ENCODE peak calls at places on chromosomes 1 and 21, in four cellular contexts. R, V, L and C are unnamed samples.

GRCh38 chr1:193753038-193753756 is 566.8 kb upstream of the B3GALT2 start:
- DNase-seq in R (no peak), V (no peak), L (no peak), C (no peak)

GRCh38 chr1:33382651-33383415 is 48.1 kb downstream of the PHC2 start:
- DNase-seq in R (no peak), V (no peak), L (no peak), C (no peak)

GRCh38 chr1:82628887-82629286 is 828.2 kb downstream of the ADGRL2 start:
- DNase-seq in R (no peak), V (no peak), L (no peak), C (no peak)

GRCh38 chr1:59693431-59693830 is 121.3 kb upstream of the HOOK1 start:
- DNase-seq in R (no peak), V (no peak), L (no peak), C (no peak)

GRCh38 chr1:171898956-171899355 is 57.7 kb downstream of the DNM3 start:
- DNase-seq in R (peak), V (no peak), L (no peak), C (no peak)

GRCh38 chr21:17612023-17612564 is 607 bp downstream of the BTG3 start:
- DNase-seq in R (peak), V (peak), L (peak), C (no peak)

GRCh38 chr21:14533555-14534400 is 12.3 kb downstream of the SAMSN1 start:
- DNase-seq in R (peak), V (peak), L (no peak), C (peak)

GRCh38 chr21:35050348-35051286 is 1.5 kb upstream of the RUNX1 start:
- DNase-seq in R (no peak), V (no peak), L (peak), C (no peak)

GRCh38 chr1:150798509-150798908 is 9.6 kb downstream of the CTSK start:
- DNase-seq in R (peak), V (no peak), L (peak), C (no peak)

GRCh38 chr1:228371741-228372182 is 34.9 kb downstream of the TRIM11 start:
- DNase-seq in R (no peak), V (no peak), L (no peak), C (no peak)

GRCh38 chr1:165456114-165456513 is 11.2 kb upstream of the RXRG start:
- DNase-seq in R (no peak), V (no peak), L (no peak), C (no peak)

GRCh38 chr1:21106709-21107108 is 70.0 kb downstream of the EIF4G3 start:
- DNase-seq in R (no peak), V (no peak), L (no peak), C (no peak)

GRCh38 chr1:41354956-41355355 is 6.3 kb upstream of the FOXO6 start:
- DNase-seq in R (no peak), V (no peak), L (no peak), C (no peak)

GRCh38 chr1:230292739-230293720 is 133.1 kb downstream of the PGBD5 start:
- DNase-seq in R (no peak), V (no peak), L (no peak), C (no peak)

GRCh38 chr1:211742272-211742671 is 66.9 kb upstream of the NEK2 start:
- DNase-seq in R (no peak), V (no peak), L (no peak), C (no peak)

GRCh38 chr1:19377812-19378718 is 65.9 kb downstream of the SLC66A1 start:
- DNase-seq in R (no peak), V (no peak), L (no peak), C (no peak)

GRCh38 chr1:200483491-200484143 is 73.8 kb upstream of the ZNF281 start:
- DNase-seq in R (peak), V (peak), L (peak), C (peak)

GRCh38 chr1:200753650-200754198 is 15.0 kb downstream of the CAMSAP2 start:
- DNase-seq in R (no peak), V (no peak), L (no peak), C (no peak)

GRCh38 chr1:84496498-84496897 is 9.7 kb upstream of the SPATA1 start:
- DNase-seq in R (no peak), V (no peak), L (no peak), C (no peak)

GRCh38 chr1:205054013-205054412 is 11.0 kb downstream of the CNTN2 start:
- DNase-seq in R (no peak), V (no peak), L (no peak), C (no peak)

GRCh38 chr1:25616932-25617625 is 488 bp downstream of the MAN1C1 start:
- DNase-seq in R (no peak), V (no peak), L (no peak), C (no peak)

GRCh38 chr1:178192686-178193085 is 98.8 kb downstream of the RASAL2 start:
- DNase-seq in R (peak), V (peak), L (peak), C (peak)

GRCh38 chr1:163730366-163730765 is 408.6 kb downstream of the NUF2 start:
- DNase-seq in R (peak), V (no peak), L (no peak), C (no peak)

GRCh38 chr1:82377201-82377884 is 576.6 kb downstream of the ADGRL2 start:
- DNase-seq in R (peak), V (no peak), L (no peak), C (no peak)

GRCh38 chr1:67685558-67686271 is 714 bp downstream of the GADD45A start:
- DNase-seq in R (no peak), V (peak), L (no peak), C (peak)

GRCh38 chr1:169108897-169109560 is 2.5 kb downstream of the ATP1B1 start:
- DNase-seq in R (no peak), V (peak), L (peak), C (peak)

GRCh38 chr1:244601336-244601735 is 51.6 kb upstream of the DESI2 start:
- DNase-seq in R (no peak), V (no peak), L (no peak), C (no peak)
- H3K4me2 ChIP-seq in R (no peak), V (no peak), L (no peak), C (no peak)

GRCh38 chr1:22709227-22709626 is 1.4 kb upstream of the EPHB2 start:
- DNase-seq in R (no peak), V (peak), L (no peak), C (no peak)

GRCh38 chr1:22710688-22711024 is at the start of gene EPHB2:
- DNase-seq in R (peak), V (no peak), L (peak), C (no peak)

GRCh38 chr1:22711071-22711470 is 432 bp downstream of the EPHB2 start:
- DNase-seq in R (no peak), V (no peak), L (no peak), C (no peak)

GRCh38 chr1:22708777-22709176 is 1.9 kb upstream of the EPHB2 start:
- DNase-seq in R (no peak), V (no peak), L (no peak), C (no peak)

GRCh38 chr1:22709891-22710687 is 550 bp upstream of the EPHB2 start:
- DNase-seq in R (peak), V (peak), L (peak), C (no peak)
- H3K4me2 ChIP-seq in R (peak), V (peak), L (peak), C (peak)

GRCh38 chr1:94544706-94545490 is 3.3 kb upstream of the F3 start:
- DNase-seq in R (peak), V (no peak), L (peak), C (no peak)
- H3K4me2 ChIP-seq in R (no peak), V (peak), L (peak), C (peak)

DNA sequence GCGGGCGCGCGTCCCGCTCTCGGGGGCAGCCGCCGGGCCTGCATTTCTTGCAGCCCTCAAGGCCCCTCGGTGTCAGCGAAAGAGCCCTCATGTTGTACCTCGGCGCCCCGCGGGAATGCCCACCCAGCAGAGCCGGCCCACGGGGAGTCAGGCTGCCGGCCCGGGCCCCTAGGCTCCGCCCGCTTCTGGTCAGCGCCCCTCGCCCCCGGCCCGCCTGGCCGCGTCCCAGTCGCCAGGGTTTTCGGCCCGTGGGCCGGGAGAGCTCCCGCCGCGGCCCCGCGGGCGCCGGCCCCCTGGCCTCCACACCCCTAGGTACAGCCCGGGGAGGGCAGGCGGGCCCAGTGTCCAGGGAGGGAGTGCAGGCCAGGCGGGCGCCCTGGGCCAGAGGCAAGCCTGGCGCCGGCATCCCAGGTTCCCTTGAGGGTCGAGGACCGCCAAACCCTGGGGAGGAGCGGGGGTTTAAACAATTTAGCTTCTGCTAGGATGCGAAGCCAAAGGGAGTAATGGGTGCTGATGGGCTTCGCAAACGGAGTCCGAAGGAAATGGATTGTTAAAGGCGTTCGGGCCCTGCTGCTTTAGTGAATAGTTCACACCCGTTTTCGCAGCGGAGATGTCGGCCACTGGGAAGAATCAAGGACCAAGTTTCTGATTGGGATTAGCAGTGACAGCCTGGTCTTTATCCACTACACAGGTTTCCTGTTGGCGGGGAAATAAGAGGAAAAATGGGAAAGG is 486 bp upstream of the KCNA3 start:
- DNase-seq in R (no peak), V (no peak), L (no peak), C (no peak)
- H3K4me2 ChIP-seq in R (peak), V (peak), L (no peak), C (no peak)

GRCh38 chr1:89890085-89890754 is 69.4 kb downstream of the LRRC8D start:
- DNase-seq in R (peak), V (peak), L (no peak), C (peak)
- H3K4me2 ChIP-seq in R (no peak), V (peak), L (no peak), C (peak)